ENCODE peak calls at places on chromosomes 5 and 9, in four cellular contexts. Y is breast epithelium, M is heart left ventricle, Z is IMR-90. K is an unnamed sample.

GRCh38 chr5:99169309-99169708 is 240.5 kb upstream of the CHD1 start:
- DNase-seq in Z (no peak), Y (no peak), M (no peak), K (no peak)

GRCh38 chr5:850511-851006 is at the start of gene ZDHHC11:
- DNase-seq in Z (no peak), Y (peak; percentile 82), M (no peak), K (peak; percentile 85)

GRCh38 chr9:112332272-112332671 is 1.1 kb downstream of the PTBP3 start:
- DNase-seq in Y (no peak), M (no peak), Z (no peak), K (no peak)

GRCh38 chr5:57495688-57496087 is 13.1 kb upstream of the ACTBL2 start:
- DNase-seq in M (no peak), Z (no peak), Y (no peak), K (no peak)

GRCh38 chr5:174837919-174838902 is 113.8 kb downstream of the MSX2 start:
- DNase-seq in Y (no peak), M (no peak), Z (peak; percentile 24), K (no peak)

GRCh38 chr9:33687779-33688178 is 107.6 kb upstream of the PRSS3 start:
- DNase-seq in M (no peak), Z (peak; percentile 7), Y (no peak), K (no peak)

GRCh38 chr5:74446673-74447337 is 193.7 kb downstream of the ENC1 start:
- DNase-seq in M (peak; percentile 49), Z (no peak), Y (no peak), K (no peak)

GRCh38 chr5:112420111-112420864 is 1.2 kb upstream of the EPB41L4A start:
- DNase-seq in Z (peak; percentile 5), Y (peak; percentile 87), M (peak; percentile 88), K (peak; percentile 96)

GRCh38 chr5:141701341-141702119 is 19.5 kb upstream of the ARAP3 start:
- DNase-seq in M (peak; percentile 52), Z (no peak), Y (no peak), K (no peak)

GRCh38 chr5:1881731-1882336 is 891 bp downstream of the IRX4 start:
- DNase-seq in M (no peak), Y (no peak), Z (no peak), K (no peak)

GRCh38 chr5:141992349-141992963 is 20.4 kb downstream of the GNPDA1 start:
- DNase-seq in Z (peak; percentile 62), M (peak; percentile 54), Y (peak; percentile 77), K (peak; percentile 90)

GRCh38 chr9:13278023-13278367 is 1.5 kb downstream of the MPDZ start:
- DNase-seq in M (no peak), Y (no peak), Z (peak; percentile 67), K (no peak)

GRCh38 chr5:31133488-31133887 is 60.0 kb upstream of the CDH6 start:
- DNase-seq in Y (no peak), Z (peak; percentile 61), M (no peak), K (no peak)

GRCh38 chr9:112793213-112793810 is 42.8 kb downstream of the SNX30 start:
- DNase-seq in Z (peak; percentile 56), Y (no peak), M (peak; percentile 40), K (peak; percentile 28)

GRCh38 chr9:122661416-122661815 is at the start of gene OR1L1:
- DNase-seq in Y (no peak), M (no peak), Z (no peak), K (no peak)

GRCh38 chr5:156802501-156802900 is 47.6 kb upstream of the PPP1R2B start:
- DNase-seq in M (no peak), Y (no peak), Z (no peak), K (no peak)

GRCh38 chr9:133876144-133876543 is 116.0 kb downstream of the VAV2 start:
- DNase-seq in M (no peak), Y (no peak), Z (no peak), K (no peak)

GRCh38 chr9:92965759-92966517 is 18.6 kb downstream of the FGD3 start:
- DNase-seq in Z (no peak), Y (peak; percentile 43), M (no peak), K (peak; percentile 78)

GRCh38 chr5:66454186-66455078 is 141.8 kb upstream of the MAST4 start:
- DNase-seq in Z (no peak), M (no peak), Y (no peak), K (no peak)

GRCh38 chr5:143134269-143134668 is 269.2 kb downstream of the NR3C1 start:
- DNase-seq in M (no peak), Y (no peak), Z (peak; percentile 44), K (no peak)

GRCh38 chr5:177086918-177087706 is 397 bp downstream of the FGFR4 start:
- DNase-seq in Z (no peak), M (no peak), Y (no peak), K (no peak)

GRCh38 chr9:19516348-19516747 is 107.5 kb downstream of the ACER2 start:
- DNase-seq in Z (no peak), Y (no peak), M (no peak), K (no peak)

GRCh38 chr5:34496258-34496657 is 159.9 kb upstream of the RAI14 start:
- DNase-seq in Y (no peak), Z (no peak), M (no peak), K (no peak)

GRCh38 chr9:126564716-126565115 is 49.0 kb upstream of the LMX1B start:
- DNase-seq in M (no peak), Z (no peak), Y (no peak), K (no peak)

GRCh38 chr9:92762196-92762595 is 2.4 kb downstream of the BICD2 start:
- DNase-seq in Z (no peak), M (no peak), Y (no peak), K (no peak)

DNA sequence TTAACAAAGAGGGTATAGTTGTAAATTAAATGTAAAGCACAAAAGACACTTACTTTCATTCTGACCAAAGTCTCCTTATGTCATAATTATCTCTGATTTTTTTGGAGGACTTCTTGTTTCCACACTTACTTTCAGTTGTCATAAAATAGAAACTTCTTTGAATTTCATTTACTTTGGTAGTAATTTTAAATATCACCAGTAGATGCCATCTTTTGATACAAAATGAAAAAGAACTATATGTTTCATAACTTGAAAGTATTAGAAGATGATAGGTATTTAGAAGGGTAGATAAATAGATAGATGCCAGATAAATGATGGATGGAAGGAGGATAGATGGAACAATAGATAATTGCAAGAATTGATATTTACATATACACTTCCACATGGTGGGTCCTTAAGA is 1865.3 kb upstream of the CDH9 start:
- DNase-seq in Z (no peak), Y (no peak), M (no peak), K (no peak)
- TF ChIP-seq CTCF in Z (no peak), Y (no peak), M (no peak), K (no peak)

DNA sequence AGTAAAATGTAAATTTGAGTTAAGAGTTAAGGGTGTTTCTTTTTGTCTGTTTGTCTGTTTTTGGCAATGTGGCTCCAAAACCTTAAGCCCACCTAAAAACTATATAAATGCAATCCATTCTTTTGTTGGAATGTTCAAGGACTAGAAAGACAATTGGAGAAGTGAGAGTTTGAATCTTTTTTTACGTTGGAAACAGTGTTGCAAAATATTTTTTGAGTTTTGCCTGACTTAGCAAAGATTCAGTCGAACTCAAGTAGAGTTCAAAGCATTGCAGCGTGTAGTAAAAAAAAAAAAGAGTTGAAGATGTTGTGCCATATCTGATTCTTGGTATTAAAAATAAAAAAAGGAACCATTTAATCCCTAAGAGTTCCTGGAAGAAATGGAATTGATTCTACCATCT is 915 bp downstream of the SYK start:
- DNase-seq in Z (no peak), Y (no peak), M (no peak), K (no peak)
- H3K4me3 ChIP-seq in Z (no peak overlapping the region), Y (peak overlapping the region; percentile 56), M (no peak overlapping the region), K (no peak overlapping the region)

DNA sequence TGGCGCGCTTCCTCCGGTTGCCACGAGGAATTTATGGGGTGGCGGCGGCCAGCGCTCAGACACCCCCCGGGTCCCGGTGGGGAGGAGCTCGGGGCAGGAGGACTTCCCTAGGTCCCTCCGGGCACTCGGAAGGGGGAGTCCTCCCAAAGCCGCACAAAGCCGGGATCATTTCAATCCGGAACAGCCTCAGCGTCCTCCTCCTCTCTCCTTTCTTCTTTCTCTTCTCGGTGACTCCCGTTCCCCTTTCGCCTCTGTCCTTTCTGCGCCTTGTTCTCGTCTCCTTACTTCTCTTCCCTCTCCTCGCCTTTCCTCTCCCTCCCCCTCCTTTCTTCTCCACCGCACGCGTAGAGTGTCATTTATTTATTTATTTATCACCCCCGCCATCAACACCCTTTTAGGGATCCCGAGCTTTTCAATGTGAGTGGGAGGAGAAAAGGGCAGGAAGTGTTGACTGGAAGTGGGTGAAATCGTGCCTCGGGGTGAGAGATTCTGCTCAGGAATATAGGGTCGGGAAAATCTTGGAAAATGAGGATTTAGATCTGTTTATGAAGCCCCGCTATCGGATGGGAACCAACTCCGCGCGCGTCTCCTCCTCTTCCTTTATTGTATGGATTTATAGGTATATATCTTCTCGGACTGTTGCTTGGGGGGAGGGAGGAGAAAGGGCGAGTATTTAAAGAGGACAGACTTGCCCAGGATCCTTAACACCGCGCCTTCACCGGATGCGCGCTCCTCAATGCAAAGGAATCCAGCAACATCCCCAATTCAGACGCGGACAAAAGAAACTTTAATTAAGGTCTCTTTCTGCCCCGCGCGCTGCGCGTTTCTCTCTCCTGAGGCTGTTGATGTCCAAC is 2.0 kb upstream of the ZNF462 start:
- DNase-seq in M (peak; percentile 47), Z (peak; percentile 38), Y (peak; percentile 60), K (no peak)
- TF ChIP-seq POLR2A in M (no peak), Z (no peak), Y (no peak), K (no peak)

GRCh38 chr5:96492654-96493053 is 59.6 kb upstream of the PCSK1 start:
- DNase-seq in M (no peak), Y (no peak), Z (no peak), K (no peak)
- TF ChIP-seq CTCF in M (no peak), Y (no peak), Z (no peak), K (no peak)

GRCh38 chr5:170107674-170108073 is 2.0 kb downstream of the FOXI1 start:
- DNase-seq in Y (no peak), M (no peak), Z (no peak), K (peak; percentile 14)
- H3K4me3 ChIP-seq in Y (peak overlapping the region; percentile 41), M (no peak overlapping the region), Z (no peak overlapping the region), K (no peak overlapping the region)

GRCh38 chr5:180990889-180991257 is 2.2 kb downstream of the BTNL3 start:
- DNase-seq in Z (no peak), M (no peak), Y (no peak), K (no peak)
- TF ChIP-seq POLR2A in Z (no peak), M (no peak), Y (no peak), K (no peak)

DNA sequence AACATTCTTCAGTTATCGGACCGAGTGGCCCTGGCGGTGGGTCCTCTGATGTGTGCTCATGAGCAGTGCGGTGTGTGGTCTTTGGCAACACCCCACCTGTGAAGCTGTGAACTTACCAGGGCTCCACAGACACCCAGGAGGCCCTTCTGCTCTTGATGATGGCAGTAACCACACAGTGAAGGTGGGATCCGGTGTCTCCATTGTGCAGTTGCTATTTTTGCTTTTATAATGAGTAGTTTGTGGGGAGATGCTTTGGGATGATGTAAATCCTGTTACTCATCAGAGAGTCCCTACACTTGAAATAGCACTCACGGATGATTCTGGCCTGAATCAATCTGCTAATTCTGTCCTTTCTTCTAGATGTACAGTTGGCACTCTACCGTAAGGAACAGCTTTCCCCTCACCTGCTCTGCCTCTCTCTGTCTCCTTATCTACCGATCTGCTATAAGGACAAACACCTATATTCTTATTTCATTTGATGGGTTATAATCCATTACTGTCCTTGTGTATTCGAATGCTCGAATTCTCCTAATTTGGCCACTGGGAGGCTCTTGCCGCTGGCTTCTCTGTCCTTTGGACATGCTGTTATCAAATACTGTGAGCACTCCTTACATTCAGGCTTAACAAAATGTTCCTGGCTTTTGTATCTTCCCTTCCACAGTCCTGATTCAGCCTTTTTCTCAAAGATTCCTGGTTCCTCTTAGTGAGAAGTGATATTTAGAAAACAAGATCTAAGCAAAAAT is 20.2 kb downstream of the ATPSCKMT start:
- DNase-seq in Y (no peak), M (no peak), Z (peak; percentile 91), K (no peak)
- TF ChIP-seq CTCF in Y (no peak), M (no peak), Z (peak; percentile 18), K (no peak)

K was measured in lower leg skin.